ENCODE peak calls at places on chromosomes 16 and 17, in six cellular contexts. M is GM12878, Y is A549, N is upper lobe of left lung, X is HepG2, D is K562. Q is an unnamed sample.

GRCh38 chr16:12300946-12301500 is 324.5 kb downstream of the SNX29 start:
- ATAC-seq in M (no peak), Y (no peak), N (no peak), X (no peak), D (no peak), Q (no peak)

GRCh38 chr16:17529982-17530760 is 59.4 kb upstream of the XYLT1 start:
- ATAC-seq in M (peak), Y (no peak), N (no peak), X (no peak), D (no peak), Q (no peak)

GRCh38 chr17:28928061-28928460 is 23.3 kb downstream of the PHF12 start:
- ATAC-seq in M (peak), Y (no peak), N (no peak), X (no peak), D (peak), Q (no peak)

GRCh38 chr17:67635688-67636087 is 82.0 kb upstream of the NOL11 start:
- ATAC-seq in M (no peak), Y (no peak), N (no peak), X (no peak), D (no peak), Q (peak)

GRCh38 chr16:19075511-19075910 is 8.1 kb downstream of the COQ7 start:
- ATAC-seq in M (no peak), Y (no peak), N (no peak), X (no peak), D (no peak), Q (no peak)

GRCh38 chr17:29705352-29705751 is 82.6 kb upstream of the CORO6 start:
- ATAC-seq in M (peak), Y (no peak), N (no peak), X (no peak), D (no peak), Q (no peak)

GRCh38 chr17:40323317-40323716 is 14.3 kb downstream of the RARA start:
- ATAC-seq in M (no peak), Y (no peak), N (no peak), X (no peak), D (no peak), Q (no peak)

GRCh38 chr16:69276143-69277115 is 34.7 kb upstream of the VPS4A start:
- ATAC-seq in M (no peak), Y (no peak), N (no peak), X (no peak), D (no peak), Q (peak)

GRCh38 chr17:60664022-60664421 is 13.6 kb upstream of the BCAS3 start:
- ATAC-seq in M (no peak), Y (no peak), N (no peak), X (no peak), D (no peak), Q (no peak)

GRCh38 chr17:21020622-21021021 is 22.2 kb downstream of the USP22 start:
- ATAC-seq in M (no peak), Y (peak), N (no peak), X (peak), D (no peak), Q (no peak)

GRCh38 chr16:12009922-12010321 is 33.4 kb downstream of the SNX29 start:
- ATAC-seq in M (no peak), Y (no peak), N (no peak), X (no peak), D (no peak), Q (no peak)

GRCh38 chr16:81237282-81237681 is 1.2 kb upstream of the BCO1 start:
- ATAC-seq in M (no peak), Y (no peak), N (no peak), X (no peak), D (no peak), Q (peak)

GRCh38 chr16:86680137-86680536 is 101.8 kb downstream of the FOXL1 start:
- ATAC-seq in M (no peak), Y (no peak), N (no peak), X (no peak), D (no peak), Q (no peak)

GRCh38 chr16:19434584-19434983 is 16.9 kb downstream of the TMC5 start:
- ATAC-seq in M (no peak), Y (no peak), N (no peak), X (no peak), D (no peak), Q (no peak)

GRCh38 chr16:12288537-12289174 is 312.1 kb downstream of the SNX29 start:
- ATAC-seq in M (no peak), Y (no peak), N (no peak), X (no peak), D (no peak), Q (no peak)

GRCh38 chr16:31507929-31508705 is at the start of gene RUSF1:
- ATAC-seq in M (peak), Y (peak), N (peak), X (peak), D (peak), Q (peak)

GRCh38 chr17:44977065-44977464 is 9.0 kb upstream of the C1QL1 start:
- ATAC-seq in M (peak), Y (no peak), N (no peak), X (peak), D (no peak), Q (no peak)

GRCh38 chr17:83079766-83080616 is 582 bp downstream of the METRNL start:
- ATAC-seq in M (no peak), Y (peak), N (no peak), X (no peak), D (no peak), Q (peak)

GRCh38 chr16:57234707-57235092 is 10.4 kb upstream of the ARL2BP start:
- ATAC-seq in M (no peak), Y (no peak), N (no peak), X (no peak), D (no peak), Q (no peak)

GRCh38 chr16:24993722-24994686 is 21.2 kb downstream of the ARHGAP17 start:
- ATAC-seq in M (peak), Y (peak), N (no peak), X (peak), D (peak), Q (peak)

GRCh38 chr17:45775148-45775547 is 9.0 kb upstream of the CRHR1 start:
- ATAC-seq in M (no peak), Y (peak), N (peak), X (no peak), D (no peak), Q (no peak)

GRCh38 chr16:67241008-67241900 is 6.0 kb downstream of the FHOD1 start:
- ATAC-seq in M (no peak), Y (peak), N (peak), X (peak), D (peak), Q (no peak)

GRCh38 chr16:11272484-11272883 is 945 bp downstream of the PRM3 start:
- ATAC-seq in M (no peak), Y (peak), N (no peak), X (no peak), D (no peak), Q (no peak)

GRCh38 chr17:17868637-17869522 is 32.1 kb upstream of the SREBF1 start:
- ATAC-seq in M (no peak), Y (no peak), N (no peak), X (no peak), D (no peak), Q (peak)

GRCh38 chr16:87661561-87661960 is 59.3 kb downstream of the JPH3 start:
- ATAC-seq in M (peak), Y (peak), N (no peak), X (peak), D (peak), Q (no peak)

GRCh38 chr17:77301694-77302087 is 160.9 kb downstream of the SEC14L1 start:
- ATAC-seq in M (no peak), Y (no peak), N (no peak), X (no peak), D (no peak), Q (no peak)

GRCh38 chr16:79816081-79816497 is 215.6 kb upstream of the MAF start:
- ATAC-seq in M (no peak), Y (no peak), N (no peak), X (no peak), D (peak), Q (peak)

GRCh38 chr16:50719401-50720337 is 22.2 kb upstream of the CYLD start:
- ATAC-seq in M (peak), Y (no peak), N (peak), X (peak), D (peak), Q (no peak)

GRCh38 chr16:50616883-50617629 is 64.1 kb downstream of the SNX20 start:
- ATAC-seq in M (no peak), Y (no peak), N (no peak), X (peak), D (no peak), Q (no peak)

GRCh38 chr17:56598471-56598870 is 5.0 kb downstream of the NOG start:
- ATAC-seq in M (no peak), Y (no peak), N (no peak), X (no peak), D (no peak), Q (no peak)

GRCh38 chr17:56599566-56599965 is 6.1 kb downstream of the NOG start:
- ATAC-seq in M (no peak), Y (no peak), N (no peak), X (no peak), D (no peak), Q (no peak)

GRCh38 chr17:56599093-56599492 is 5.6 kb downstream of the NOG start:
- ATAC-seq in M (no peak), Y (no peak), N (no peak), X (no peak), D (no peak), Q (no peak)

GRCh38 chr17:56601613-56602012 is 8.1 kb downstream of the NOG start:
- ATAC-seq in M (no peak), Y (no peak), N (no peak), X (no peak), D (no peak), Q (no peak)

DNA sequence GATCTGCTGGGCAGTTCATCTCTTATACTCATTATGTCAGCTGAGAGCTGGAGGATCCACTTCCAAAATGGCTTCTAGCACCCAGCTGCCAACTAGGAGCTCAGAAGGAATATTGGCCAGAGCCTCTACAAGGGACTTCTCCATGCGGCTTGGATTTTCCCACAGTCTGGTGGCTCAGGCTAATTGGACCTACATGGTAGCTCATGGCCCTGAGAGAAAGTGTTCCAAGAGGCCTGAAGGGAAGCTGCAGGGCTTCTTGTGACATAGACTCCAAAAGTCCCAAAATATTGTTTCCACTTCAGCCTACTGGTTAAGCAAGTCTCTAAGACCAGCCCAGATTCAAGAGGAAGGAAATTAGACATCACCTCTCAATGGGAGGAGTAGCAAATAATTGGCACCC is 6.7 kb downstream of the NOG start:
- ATAC-seq in M (no peak), Y (no peak), N (no peak), X (no peak), D (no peak), Q (no peak)
- H3K27ac ChIP-seq in M (no peak), Y (no peak), N (no peak), X (no peak), D (no peak), Q (no peak)

GRCh38 chr17:42984486-42984885 is 4.1 kb downstream of the RUNDC1 start:
- ATAC-seq in M (no peak), Y (no peak), N (no peak), X (no peak), D (no peak), Q (no peak)

GRCh38 chr17:42979511-42980273 is at the start of gene PTGES3L:
- ATAC-seq in M (peak), Y (peak), N (peak), X (peak), D (peak), Q (peak)

GRCh38 chr17:42982266-42982665 is 1.9 kb downstream of the RUNDC1 start:
- ATAC-seq in M (no peak), Y (no peak), N (no peak), X (no peak), D (no peak), Q (no peak)

GRCh38 chr17:42980766-42981397 is 517 bp downstream of the RUNDC1 start:
- ATAC-seq in M (peak), Y (peak), N (peak), X (peak), D (peak), Q (peak)

GRCh38 chr17:42980274-42980765 is at the start of gene RUNDC1:
- ATAC-seq in M (peak), Y (peak), N (peak), X (peak), D (peak), Q (peak)
- TF ChIP-seq POLR2A in M (peak), Y (peak), N (peak), X (peak), D (no peak), Q (peak)

GRCh38 chr17:78395186-78395585 is 16.7 kb downstream of the PGS1 start:
- ATAC-seq in M (no peak), Y (no peak), N (no peak), X (no peak), D (no peak), Q (no peak)

GRCh38 chr17:78392295-78392694 is 13.8 kb downstream of the PGS1 start:
- ATAC-seq in M (no peak), Y (no peak), N (no peak), X (no peak), D (no peak), Q (no peak)

GRCh38 chr17:78391843-78392242 is 13.4 kb downstream of the PGS1 start:
- ATAC-seq in M (no peak), Y (no peak), N (no peak), X (no peak), D (no peak), Q (no peak)

GRCh38 chr17:78396436-78397335 is 18.2 kb downstream of the PGS1 start:
- ATAC-seq in M (no peak), Y (no peak), N (peak), X (peak), D (no peak), Q (no peak)

DNA sequence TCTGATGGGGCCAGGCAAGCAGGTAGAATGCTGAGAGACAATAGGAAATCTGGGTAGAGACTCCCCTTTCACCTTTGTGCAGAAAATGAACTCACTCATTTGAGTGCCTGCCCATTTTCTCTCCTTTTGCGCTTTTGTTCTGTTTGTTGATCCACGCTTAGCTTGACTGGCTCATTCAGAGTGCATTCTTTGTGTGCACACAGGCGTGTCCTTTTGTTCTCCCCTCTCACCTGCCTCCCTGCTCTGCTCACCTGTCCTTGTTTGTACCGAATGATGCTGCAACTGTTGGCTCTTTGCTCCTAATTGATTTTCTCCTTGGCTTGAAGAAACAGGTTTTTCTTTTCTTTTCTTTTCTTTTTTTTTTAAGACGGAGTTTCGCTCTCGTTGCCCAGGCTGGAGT is 15.8 kb downstream of the PGS1 start:
- ATAC-seq in M (no peak), Y (no peak), N (no peak), X (no peak), D (no peak), Q (no peak)
- TF ChIP-seq EP300 in M (no peak), Y (no peak), N (no peak), X (no peak), D (no peak), Q (no peak)

DNA sequence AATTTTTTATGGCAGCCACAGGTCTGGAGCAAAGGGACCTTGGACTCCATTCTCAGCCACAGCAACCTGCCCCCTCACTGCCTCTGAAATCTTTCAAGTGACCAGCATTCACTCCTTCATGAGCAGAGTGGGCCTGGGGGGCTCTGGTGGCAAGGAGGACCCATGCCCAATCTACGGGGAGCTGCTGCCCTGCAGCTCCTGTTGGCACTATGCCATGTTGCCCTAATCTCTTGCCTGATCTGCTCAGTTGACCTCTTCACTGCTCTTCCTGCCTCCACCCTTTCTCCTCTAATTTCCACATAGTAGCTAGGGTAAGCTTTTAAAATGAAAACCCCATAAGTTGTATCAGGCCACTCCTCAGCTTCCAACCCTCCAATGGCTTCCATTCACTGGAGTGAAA is 2.9 kb upstream of the PRKCB start:
- ATAC-seq in M (no peak), Y (no peak), N (no peak), X (no peak), D (no peak), Q (no peak)
- H3K27ac ChIP-seq in M (no peak), Y (no peak), N (no peak), X (no peak), D (peak), Q (no peak)

GRCh38 chr17:7834891-7835817 is 1.1 kb downstream of the KDM6B start:
- ATAC-seq in M (peak), Y (peak), N (peak), X (peak), D (peak), Q (peak)
- TF ChIP-seq POLR2A in M (no peak), Y (peak), N (peak), X (peak), D (peak), Q (peak)